ENCODE peak calls at places on chromosomes 12 and 14, in seven cellular contexts. C is IMR-90, O is H9, Q is mesendoderm, W is mesenchymal stem cell, R is neuronal stem cell, S is trophoblast cell. V is an unnamed sample.
A peak's percentile ranks its signal among the peaks of the same experiment; 100 is the strongest.

GRCh38 chr12:110760204-110760609 is 17.5 kb upstream of the PPP1CC start:
- DNase-seq in O (no peak), S (no peak), C (no peak), R (no peak), W (no peak), Q (no peak), V (no peak)

GRCh38 chr12:131090254-131091210 is 136.8 kb downstream of the ADGRD1 start:
- DNase-seq in O (peak; percentile 20), C (no peak), R (no peak), S (no peak), Q (no peak), W (no peak), V (no peak)

GRCh38 chr12:3285570-3285969 is 205.4 kb upstream of the PRMT8 start:
- DNase-seq in R (no peak), Q (no peak), S (no peak), W (no peak), C (no peak), O (no peak), V (no peak)

GRCh38 chr12:132397152-132397933 is 68.0 kb upstream of the GALNT9 start:
- DNase-seq in Q (no peak), W (no peak), S (no peak), C (no peak), R (no peak), O (no peak), V (no peak)

GRCh38 chr12:101552277-101552676 is 42.5 kb upstream of the MYBPC1 start:
- DNase-seq in C (peak; percentile 65), Q (peak; percentile 65), S (peak; percentile 81), O (no peak), W (peak; percentile 65), R (no peak), V (no peak)

GRCh38 chr14:49582211-49582977 is 3.8 kb downstream of the RPS29 start:
- DNase-seq in R (no peak), Q (no peak), W (no peak), O (no peak), S (no peak), C (no peak), V (no peak)

GRCh38 chr12:92784795-92785562 is 82.2 kb downstream of the PLEKHG7 start:
- DNase-seq in Q (peak; percentile 89), S (peak; percentile 51), W (peak; percentile 79), R (peak; percentile 48), C (peak; percentile 79), O (no peak), V (no peak)

GRCh38 chr14:46574976-46575375 is 76.6 kb downstream of the RPL10L start:
- DNase-seq in O (no peak), S (no peak), R (no peak), Q (no peak), W (no peak), C (no peak), V (no peak)

GRCh38 chr14:70189678-70190077 is 927 bp upstream of the SLC8A3 start:
- DNase-seq in W (no peak), R (no peak), Q (no peak), C (no peak), O (peak; percentile 28), S (peak; percentile 9), V (no peak)

GRCh38 chr12:71517145-71517846 is 77.7 kb downstream of the LGR5 start:
- DNase-seq in S (no peak), Q (peak; percentile 18), W (no peak), O (no peak), R (no peak), C (no peak), V (no peak)

GRCh38 chr14:99189201-99189801 is 82.7 kb downstream of the BCL11B start:
- DNase-seq in W (no peak), Q (no peak), O (no peak), S (no peak), C (no peak), R (no peak), V (no peak)

GRCh38 chr12:11877869-11878780 is 192.6 kb upstream of the BCL2L14 start:
- DNase-seq in S (no peak), C (peak; percentile 80), R (no peak), W (peak; percentile 79), Q (peak; percentile 65), O (no peak), V (peak; percentile 34)

DNA sequence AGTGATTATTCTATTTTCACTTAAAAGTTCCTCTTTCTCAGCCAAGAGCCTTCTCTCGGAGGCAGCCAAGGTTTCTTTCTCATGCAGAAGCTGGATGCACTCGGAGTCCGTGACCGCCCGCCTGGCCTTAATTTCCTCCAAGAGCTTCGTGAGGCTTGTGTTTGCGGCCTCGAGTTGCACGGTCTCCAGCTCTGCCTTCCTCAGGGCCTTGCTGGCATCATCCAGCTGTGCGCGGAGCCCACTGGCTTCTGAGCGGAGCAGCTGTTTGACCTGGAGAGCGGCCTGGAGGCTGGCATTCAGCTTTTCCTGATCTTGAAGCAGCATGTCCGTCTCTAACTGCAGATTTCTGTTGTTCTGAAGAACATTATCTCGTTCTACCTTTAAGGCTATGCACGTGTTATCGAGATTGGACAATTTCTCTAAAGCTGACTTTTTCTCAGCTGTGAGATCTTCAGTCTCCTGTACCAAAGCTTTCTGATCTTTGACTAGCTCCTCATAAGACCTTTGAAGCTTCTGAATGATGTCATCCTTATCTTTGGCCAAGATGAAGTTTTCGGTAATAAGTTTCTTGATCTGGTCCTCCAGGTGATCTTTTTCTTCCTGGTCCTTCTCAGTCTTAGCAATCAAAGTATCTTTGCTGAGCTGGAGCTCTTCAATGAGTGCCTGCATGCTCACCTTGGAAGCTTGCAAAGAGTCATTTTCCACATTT is 57.2 kb upstream of the VPS33A start:
- DNase-seq in C (no peak), W (no peak), S (no peak), R (no peak), O (no peak), Q (no peak), V (no peak)
- H2AK5ac ChIP-seq in C (no peak overlapping the region), W (no peak overlapping the region), S (no peak overlapping the region), R (no peak overlapping the region), O (no peak overlapping the region), Q (no peak overlapping the region), V (no peak overlapping the region)

GRCh38 chr12:115205755-115206308 is 521.9 kb upstream of the TBX3 start:
- DNase-seq in R (no peak), S (no peak), C (no peak), O (no peak), Q (no peak), W (no peak), V (no peak)
- H2AK5ac ChIP-seq in R (no peak overlapping the region), S (no peak overlapping the region), C (no peak overlapping the region), O (no peak overlapping the region), Q (no peak overlapping the region), W (no peak overlapping the region), V (no peak overlapping the region)

GRCh38 chr12:65597527-65597926 is 226.8 kb upstream of the HMGA2 start:
- DNase-seq in O (no peak), W (peak; percentile 52), S (no peak), R (no peak), C (peak; percentile 46), Q (peak; percentile 76), V (no peak)

GRCh38 chr12:65595016-65595560 is 229.2 kb upstream of the HMGA2 start:
- DNase-seq in R (no peak), Q (peak; percentile 75), C (no peak), W (no peak), O (peak; percentile 47), S (no peak), V (peak; percentile 51)

GRCh38 chr12:65602191-65602578 is 222.1 kb upstream of the HMGA2 start:
- DNase-seq in W (no peak), Q (no peak), S (no peak), C (no peak), R (no peak), O (no peak), V (no peak)

GRCh38 chr12:65596514-65597010 is 227.7 kb upstream of the HMGA2 start:
- DNase-seq in W (peak; percentile 58), C (peak; percentile 27), O (no peak), Q (no peak), R (no peak), S (no peak), V (no peak)

DNA sequence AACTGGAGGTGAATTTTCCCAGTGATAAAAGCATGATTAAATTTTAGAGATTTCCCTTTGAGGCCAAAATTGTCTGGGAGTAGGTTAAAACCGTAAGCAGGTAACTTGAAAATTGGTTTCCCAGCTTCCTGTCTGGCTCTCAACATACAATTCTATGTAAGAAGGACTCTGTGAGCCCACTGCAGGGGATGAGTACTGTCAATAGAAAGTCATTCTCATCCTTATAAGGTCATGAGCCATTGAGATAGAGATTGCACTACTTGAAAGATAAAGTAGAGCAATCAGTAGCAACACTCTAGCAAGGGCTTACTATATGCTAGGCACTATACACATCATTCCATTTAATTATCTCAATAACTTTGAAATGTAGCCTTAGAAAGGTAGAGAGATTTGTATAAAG is 225.6 kb upstream of the HMGA2 start:
- DNase-seq in W (no peak), Q (peak; percentile 87), O (no peak), C (no peak), S (no peak), R (no peak), V (no peak)
- H2AK5ac ChIP-seq in W (no peak overlapping the region), Q (no peak overlapping the region), O (no peak overlapping the region), C (no peak overlapping the region), S (no peak overlapping the region), R (no peak overlapping the region), V (no peak overlapping the region)

GRCh38 chr14:75685910-75686309 is 24.9 kb downstream of the TTLL5 start:
- DNase-seq in S (no peak), R (no peak), Q (no peak), W (no peak), O (no peak), C (no peak), V (no peak)
- H2AK5ac ChIP-seq in S (no peak overlapping the region), R (no peak overlapping the region), Q (no peak overlapping the region), W (no peak overlapping the region), O (no peak overlapping the region), C (no peak overlapping the region), V (no peak overlapping the region)

GRCh38 chr14:61335876-61336275 is 14.5 kb downstream of the PRKCH start:
- DNase-seq in Q (no peak), S (no peak), O (no peak), C (no peak), W (no peak), R (no peak), V (no peak)
- H2AK5ac ChIP-seq in Q (no peak overlapping the region), S (no peak overlapping the region), O (no peak overlapping the region), C (no peak overlapping the region), W (no peak overlapping the region), R (no peak overlapping the region), V (no peak overlapping the region)

GRCh38 chr14:93036652-93037341 is 78.9 kb downstream of the ITPK1 start:
- DNase-seq in W (no peak), O (no peak), S (no peak), Q (no peak), C (no peak), R (peak; percentile 66), V (no peak)
- H2AK5ac ChIP-seq in W (no peak overlapping the region), O (no peak overlapping the region), S (no peak overlapping the region), Q (no peak overlapping the region), C (no peak overlapping the region), R (peak overlapping the region; percentile 45), V (no peak overlapping the region)

DNA sequence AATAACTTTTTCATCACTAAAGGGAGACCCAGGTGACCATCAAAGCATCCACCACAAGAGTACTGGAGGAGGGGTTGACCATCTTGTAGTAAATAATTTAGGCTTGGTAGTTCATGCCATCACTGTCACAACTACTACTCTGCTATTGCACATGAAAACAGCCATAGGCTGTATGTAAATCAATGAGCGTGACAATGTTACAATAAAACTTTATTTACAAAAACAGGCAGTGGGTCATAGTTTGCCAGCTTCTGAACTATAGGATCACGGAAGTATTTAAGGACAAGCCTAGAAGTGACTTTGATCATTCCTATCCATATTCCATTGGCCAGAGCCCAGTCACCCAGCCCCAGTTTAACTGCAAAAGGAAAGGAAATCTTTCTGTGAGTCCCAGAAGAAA is 153.4 kb downstream of the NUAK1 start:
- DNase-seq in Q (no peak), W (no peak), C (no peak), O (no peak), S (no peak), R (no peak), V (no peak)
- H2AK5ac ChIP-seq in Q (no peak overlapping the region), W (peak overlapping the region; percentile 74), C (no peak overlapping the region), O (no peak overlapping the region), S (no peak overlapping the region), R (no peak overlapping the region), V (no peak overlapping the region)